ENCODE peak calls at places on chromosome 1, in seven cellular contexts. F, P, M, O, U, R and K are unnamed samples.

GRCh38 chr1:52426391-52426790 is 22.0 kb downstream of the PRPF38A start:
- DNase-seq in O (no peak), R (no peak), M (no peak), F (no peak), P (peak; percentile 2), U (no peak), K (no peak)

GRCh38 chr1:67807282-67807681 is 26.0 kb downstream of the GNG12 start:
- DNase-seq in P (no peak), O (no peak), R (no peak), U (no peak), M (no peak), F (no peak), K (no peak)

GRCh38 chr1:12530462-12531168 is 87.4 kb downstream of the DHRS3 start:
- DNase-seq in R (no peak), P (no peak), M (no peak), O (no peak), U (no peak), F (no peak), K (no peak)

GRCh38 chr1:2216767-2217058 is 11.4 kb upstream of the SKI start:
- DNase-seq in M (peak; percentile 25), R (no peak), O (no peak), P (no peak), F (no peak), U (no peak), K (no peak)

GRCh38 chr1:44484155-44484688 is 79.2 kb downstream of the RNF220 start:
- DNase-seq in U (peak; percentile 75), P (peak; percentile 34), F (peak; percentile 82), O (no peak), M (peak; percentile 38), R (no peak), K (no peak)

GRCh38 chr1:103111926-103112325 is 3.6 kb upstream of the COL11A1 start:
- DNase-seq in F (no peak), M (no peak), U (no peak), R (no peak), P (no peak), O (no peak), K (no peak)

GRCh38 chr1:114671011-114671938 is 1.4 kb upstream of the DENND2C start:
- DNase-seq in M (no peak), U (peak; percentile 35), O (peak; percentile 9), P (peak; percentile 10), R (no peak), F (no peak), K (peak; percentile 6)

GRCh38 chr1:44108241-44108640 is 10.4 kb upstream of the KLF17 start:
- DNase-seq in O (no peak), P (no peak), M (no peak), R (no peak), U (peak; percentile 83), F (no peak), K (no peak)

GRCh38 chr1:196423612-196424011 is 184.6 kb downstream of the KCNT2 start:
- DNase-seq in U (no peak), R (no peak), P (no peak), F (no peak), O (no peak), M (no peak), K (no peak)

GRCh38 chr1:85089203-85089602 is 40.9 kb upstream of the MCOLN3 start:
- DNase-seq in U (no peak), F (no peak), P (no peak), R (no peak), O (no peak), M (no peak), K (no peak)

GRCh38 chr1:150484861-150485260 is 2.4 kb upstream of the TARS2 start:
- DNase-seq in P (peak; percentile 55), R (no peak), M (peak; percentile 13), O (no peak), U (peak; percentile 61), F (no peak), K (no peak)

GRCh38 chr1:78054972-78055371 is 9.2 kb downstream of the GIPC2 start:
- DNase-seq in R (no peak), M (no peak), F (no peak), P (no peak), U (no peak), O (no peak), K (no peak)

GRCh38 chr1:197995408-197996258 is 78.5 kb downstream of the LHX9 start:
- DNase-seq in O (no peak), U (no peak), R (no peak), P (no peak), F (no peak), M (no peak), K (no peak)

GRCh38 chr1:156838972-156839371 is 19.9 kb downstream of the INSRR start:
- DNase-seq in F (peak; percentile 67), P (no peak), M (peak; percentile 38), O (peak; percentile 40), U (peak; percentile 21), R (peak; percentile 20), K (no peak)

GRCh38 chr1:69671363-69672010 is 103.8 kb downstream of the LRRC7 start:
- DNase-seq in U (no peak), R (no peak), M (no peak), O (no peak), P (no peak), F (no peak), K (no peak)

GRCh38 chr1:20551945-20552727 is at the start of gene FAM43B:
- DNase-seq in M (peak; percentile 91), O (no peak), F (peak; percentile 51), R (no peak), U (peak; percentile 35), P (no peak), K (no peak)

GRCh38 chr1:2028870-2029560 is 9.9 kb downstream of the GABRD start:
- DNase-seq in M (no peak), P (no peak), R (no peak), F (no peak), O (no peak), U (no peak), K (no peak)

GRCh38 chr1:193593355-193593874 is 407.0 kb upstream of the B3GALT2 start:
- DNase-seq in R (no peak), O (no peak), F (no peak), P (no peak), M (no peak), U (no peak), K (no peak)

GRCh38 chr1:24928631-24929090 is 1.4 kb downstream of the RUNX3 start:
- DNase-seq in U (no peak), M (no peak), R (no peak), F (peak; percentile 65), P (no peak), O (no peak), K (peak; percentile 48)

GRCh38 chr1:191483997-191484396 is 674.3 kb upstream of the RGS18 start:
- DNase-seq in U (no peak), M (no peak), F (no peak), P (no peak), R (no peak), O (no peak), K (no peak)

GRCh38 chr1:26959722-26960624 is at the start of gene KDF1:
- DNase-seq in U (no peak), M (peak; percentile 40), O (peak; percentile 92), P (no peak), F (peak; percentile 85), R (no peak), K (peak; percentile 91)

GRCh38 chr1:67555487-67556296 is 125.5 kb upstream of the SERBP1 start:
- DNase-seq in U (no peak), F (peak; percentile 84), M (no peak), O (no peak), R (no peak), P (no peak), K (no peak)